ENCODE peak calls at places on chromosomes 7 and 10, in seven cellular contexts. N is prostate gland, H is mammary epithelial cell, M is iPS DF 6.9, F is uterus, Z is Peyer's patch, C is fibroblast of lung. S is an unnamed sample. For H3K27me3 and H3K4me1, the result is how much of the 10 kb centered on the place peaks cover.

GRCh38 chr7:90599892-90600555 is 3.9 kb downstream of the CDK14 start:
- DNase-seq in C (no peak), N (no peak), M (no peak), Z (no peak), F (no peak), H (no peak), S (no peak)

GRCh38 chr7:70694357-70694908 is 437.5 kb upstream of the GALNT17 start:
- DNase-seq in C (peak), M (no peak), F (no peak), Z (peak), N (peak), H (peak), S (no peak)

GRCh38 chr7:26078437-26079362 is 73.3 kb upstream of the NFE2L3 start:
- DNase-seq in C (peak), F (peak), M (no peak), N (peak), Z (peak), H (peak), S (no peak)

GRCh38 chr10:126935263-126935946 is 30.2 kb downstream of the DOCK1 start:
- DNase-seq in F (no peak), M (no peak), H (peak), Z (no peak), N (no peak), C (peak), S (no peak)

GRCh38 chr7:76333388-76334101 is 25.2 kb downstream of the YWHAG start:
- DNase-seq in N (no peak), C (no peak), H (no peak), M (no peak), Z (no peak), F (no peak), S (no peak)

GRCh38 chr10:2476236-2476814 is 591.0 kb upstream of the PFKP start:
- DNase-seq in Z (no peak), F (peak), H (no peak), M (no peak), N (no peak), C (peak), S (no peak)

GRCh38 chr7:98866341-98866740 is 3.5 kb downstream of the TMEM130 start:
- DNase-seq in H (no peak), C (no peak), M (no peak), Z (peak), N (no peak), F (no peak), S (no peak)

GRCh38 chr10:115933098-115933497 is 339.9 kb downstream of the GFRA1 start:
- DNase-seq in C (no peak), F (no peak), M (no peak), N (no peak), H (no peak), Z (no peak), S (no peak)

GRCh38 chr7:138245682-138246081 is 169.4 kb downstream of the AKR1D1 start:
- DNase-seq in F (no peak), N (no peak), H (no peak), Z (no peak), C (peak), M (no peak), S (no peak)

GRCh38 chr10:34206078-34206477 is 609.0 kb downstream of the PARD3 start:
- DNase-seq in F (no peak), M (no peak), C (no peak), N (no peak), Z (no peak), H (no peak), S (no peak)

GRCh38 chr10:7649673-7650330 is 17.0 kb downstream of the ITIH5 start:
- DNase-seq in Z (no peak), C (no peak), H (no peak), M (no peak), F (no peak), N (no peak), S (no peak)

GRCh38 chr10:116085333-116085732 is 187.7 kb downstream of the GFRA1 start:
- DNase-seq in M (no peak), F (no peak), Z (no peak), C (no peak), H (no peak), N (no peak), S (no peak)

GRCh38 chr10:124830445-124830844 is 28.8 kb downstream of the ABRAXAS2 start:
- DNase-seq in C (no peak), Z (no peak), N (no peak), F (no peak), M (no peak), H (no peak), S (no peak)

GRCh38 chr10:112471878-112472487 is 25.0 kb downstream of the VTI1A start:
- DNase-seq in N (no peak), M (no peak), C (peak), F (no peak), Z (no peak), H (peak), S (no peak)

GRCh38 chr10:30134546-30134945 is 75.2 kb upstream of the JCAD start:
- DNase-seq in H (no peak), C (no peak), Z (no peak), F (no peak), N (no peak), M (no peak), S (no peak)

GRCh38 chr7:139602143-139602722 is 78.7 kb downstream of the CLEC2L start:
- DNase-seq in H (peak), M (no peak), Z (no peak), N (no peak), F (no peak), C (peak), S (no peak)

GRCh38 chr7:109879429-109879828 is 1211.5 kb upstream of the LRRN3 start:
- DNase-seq in M (no peak), C (no peak), Z (no peak), H (no peak), F (no peak), N (no peak), S (no peak)

GRCh38 chr10:62082729-62083412 is 181.4 kb downstream of the ARID5B start:
- DNase-seq in C (peak), H (peak), F (no peak), Z (no peak), N (no peak), M (no peak), S (no peak)

GRCh38 chr10:125231116-125231812 is 70.9 kb upstream of the CTBP2 start:
- DNase-seq in Z (no peak), F (peak), M (no peak), H (peak), C (peak), N (no peak), S (peak)

GRCh38 chr7:76357379-76358052 is 1.3 kb downstream of the YWHAG start:
- DNase-seq in M (no peak), N (no peak), Z (no peak), H (no peak), F (no peak), C (no peak), S (no peak)

GRCh38 chr7:136957391-136957790 is 88.9 kb downstream of the CHRM2 start:
- DNase-seq in H (no peak), Z (no peak), M (no peak), C (peak), N (no peak), F (no peak), S (no peak)

GRCh38 chr7:74002474-74003017 is 25.4 kb upstream of the ELN start:
- DNase-seq in Z (no peak), C (peak), H (peak), N (no peak), F (peak), M (no peak), S (no peak)

GRCh38 chr7:132244917-132245480 is 331.3 kb downstream of the PLXNA4 start:
- DNase-seq in C (no peak), M (no peak), N (no peak), H (no peak), Z (no peak), F (no peak), S (no peak)

GRCh38 chr10:123043409-123043925 is 34.7 kb downstream of the ACADSB start:
- DNase-seq in N (peak), M (peak), C (peak), Z (no peak), H (peak), F (no peak), S (peak)

GRCh38 chr7:100684534-100685042 is 9.5 kb downstream of the GIGYF1 start:
- DNase-seq in H (no peak), M (no peak), C (no peak), N (no peak), F (no peak), Z (peak), S (no peak)

GRCh38 chr7:75842836-75843446 is 29.3 kb upstream of the CCL24 start:
- DNase-seq in F (no peak), C (peak), M (no peak), N (peak), Z (no peak), H (peak), S (peak)

GRCh38 chr10:109929501-109930219 is 6.3 kb upstream of the XPNPEP1 start:
- DNase-seq in F (no peak), H (no peak), M (no peak), Z (no peak), C (peak), N (no peak), S (no peak)

GRCh38 chr10:98320476-98321202 is 52.6 kb upstream of the LOXL4 start:
- DNase-seq in Z (no peak), M (no peak), F (no peak), N (no peak), C (no peak), H (no peak), S (no peak)

GRCh38 chr10:79093658-79094411 is 25.1 kb downstream of the ZMIZ1 start:
- DNase-seq in F (peak), H (no peak), M (no peak), Z (peak), N (peak), C (peak), S (no peak)

GRCh38 chr7:67825356-67825755 is 828.7 kb downstream of the TYW1 start:
- DNase-seq in Z (no peak), M (no peak), N (no peak), H (no peak), F (no peak), C (no peak), S (no peak)

GRCh38 chr10:18313626-18314025 is 173.4 kb downstream of the CACNB2 start:
- DNase-seq in F (no peak), Z (no peak), H (no peak), M (no peak), N (no peak), C (no peak), S (no peak)

GRCh38 chr10:28179490-28180099 is 123.3 kb downstream of the MPP7 start:
- DNase-seq in H (peak), F (no peak), Z (no peak), N (peak), M (peak), C (peak), S (no peak)

GRCh38 chr10:86293323-86293840 is 73.2 kb downstream of the GRID1 start:
- DNase-seq in H (no peak), F (no peak), Z (no peak), N (no peak), M (no peak), C (no peak), S (no peak)

GRCh38 chr7:69739182-69739581 is 140.9 kb downstream of the AUTS2 start:
- DNase-seq in F (no peak), N (no peak), M (no peak), H (no peak), Z (no peak), C (peak), S (peak)

GRCh38 chr7:43658718-43659548 is 70.4 kb downstream of the COA1 start:
- DNase-seq in F (no peak), M (no peak), C (peak), N (no peak), Z (no peak), H (peak), S (peak)

GRCh38 chr10:73823391-73823790 is 12.0 kb upstream of the NDST2 start:
- DNase-seq in F (no peak), N (no peak), M (no peak), H (no peak), Z (no peak), C (no peak), S (no peak)

GRCh38 chr7:28069788-28070187 is 110.8 kb downstream of the JAZF1 start:
- DNase-seq in N (no peak), F (peak), M (no peak), Z (no peak), C (peak), H (no peak), S (no peak)

GRCh38 chr7:113561446-113561845 is 357.4 kb downstream of the PPP1R3A start:
- DNase-seq in H (peak), C (peak), F (no peak), Z (no peak), M (no peak), N (no peak), S (no peak)
- H3K27ac ChIP-seq in H (no peak), C (no peak), F (no peak), Z (no peak), M (no peak), N (no peak), S (no peak)

GRCh38 chr7:155069992-155070827 is at the start of gene HTR5A:
- DNase-seq in C (peak), H (peak), M (peak), F (peak), Z (peak), N (peak), S (peak)
- H3K27me3 ChIP-seq in C (under half), H (under half), M (under half), F (under half), Z (under half), N (under half), S (under half)

DNA sequence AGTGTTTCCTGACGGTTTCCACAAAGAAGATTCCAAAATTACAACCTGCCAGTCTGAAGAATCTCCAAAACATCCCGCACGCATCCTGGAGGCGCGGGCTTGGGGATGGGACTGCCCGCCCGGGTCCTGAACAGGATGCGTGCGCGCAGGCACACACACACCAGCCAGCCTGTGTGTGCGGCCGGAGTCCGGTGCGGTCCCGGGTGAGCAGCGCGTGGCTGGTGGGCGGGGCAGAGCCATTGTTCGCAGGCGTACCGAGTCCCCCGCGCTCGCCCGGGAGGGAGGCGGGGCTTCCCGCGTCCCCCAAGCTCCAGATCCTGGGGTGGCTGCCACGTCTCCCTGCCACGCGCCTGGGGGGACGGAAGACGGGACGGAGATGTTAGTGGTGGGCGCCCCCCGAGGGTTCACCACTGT is 675 bp upstream of the SCD start:
- DNase-seq in F (peak), H (peak), C (peak), Z (peak), M (peak), N (peak), S (no peak)
- H3K4me1 ChIP-seq in F (under half), H (under half), C (under half), Z (under half), M (under half), N (under half), S (under half)

DNA sequence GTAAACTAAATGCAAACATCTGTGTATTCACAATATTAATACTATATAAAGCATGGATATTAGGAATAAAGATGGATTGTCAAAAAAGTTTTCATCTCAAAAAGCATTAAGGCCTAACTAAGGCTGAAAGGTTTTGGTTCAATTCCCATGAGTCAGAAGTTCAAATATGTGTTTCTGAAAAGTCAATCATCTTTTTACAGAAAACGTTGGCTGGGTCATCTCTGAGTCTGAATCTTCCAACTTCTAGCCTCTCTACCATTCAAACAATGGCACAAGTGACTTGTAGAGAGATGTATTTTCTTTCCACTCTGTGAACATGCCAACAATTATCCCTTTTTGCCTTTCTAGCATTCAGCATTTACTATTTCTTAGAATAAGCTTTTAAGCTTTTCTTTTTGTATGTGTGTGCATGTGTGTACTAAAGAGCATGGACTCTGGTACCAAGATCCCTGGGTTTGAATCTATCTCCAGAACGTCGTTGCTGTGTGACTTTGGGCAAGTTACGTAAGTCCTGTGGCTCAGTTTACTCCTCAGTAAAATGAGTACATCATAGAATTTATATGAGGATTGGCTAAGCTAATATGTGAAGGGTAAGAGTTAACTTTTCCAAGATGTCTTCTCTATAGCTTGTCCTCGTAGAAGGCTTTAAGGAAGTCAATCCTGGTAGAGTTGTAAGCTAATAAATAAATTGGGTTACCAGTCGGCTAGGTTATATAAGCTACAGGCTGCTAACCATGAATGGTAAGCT is 156.7 kb downstream of the CRPPA start:
- DNase-seq in Z (no peak), F (no peak), M (no peak), N (no peak), C (no peak), H (no peak), S (no peak)
- H3K27ac ChIP-seq in Z (no peak), F (no peak), M (no peak), N (no peak), C (no peak), H (no peak), S (no peak)

GRCh38 chr7:4245866-4246470 is 436.1 kb upstream of the FOXK1 start:
- DNase-seq in M (no peak), F (no peak), C (no peak), Z (no peak), N (no peak), H (peak), S (no peak)

GRCh38 chr7:4244635-4245034 is 437.5 kb upstream of the FOXK1 start:
- DNase-seq in Z (no peak), F (no peak), M (no peak), C (no peak), N (no peak), H (no peak), S (no peak)

GRCh38 chr7:4246536-4246935 is 435.6 kb upstream of the FOXK1 start:
- DNase-seq in M (no peak), N (no peak), F (no peak), C (no peak), Z (no peak), H (no peak), S (no peak)

GRCh38 chr7:4244041-4244440 is 438.1 kb upstream of the FOXK1 start:
- DNase-seq in M (no peak), Z (no peak), F (no peak), C (no peak), N (no peak), H (no peak), S (no peak)

GRCh38 chr7:4245135-4245865 is 436.8 kb upstream of the FOXK1 start:
- DNase-seq in Z (no peak), C (no peak), N (no peak), M (no peak), F (no peak), H (peak), S (no peak)
- H3K27me3 ChIP-seq in Z (under half), C (under half), N (under half), M (under half), F (under half), H (under half), S (under half)

DNA sequence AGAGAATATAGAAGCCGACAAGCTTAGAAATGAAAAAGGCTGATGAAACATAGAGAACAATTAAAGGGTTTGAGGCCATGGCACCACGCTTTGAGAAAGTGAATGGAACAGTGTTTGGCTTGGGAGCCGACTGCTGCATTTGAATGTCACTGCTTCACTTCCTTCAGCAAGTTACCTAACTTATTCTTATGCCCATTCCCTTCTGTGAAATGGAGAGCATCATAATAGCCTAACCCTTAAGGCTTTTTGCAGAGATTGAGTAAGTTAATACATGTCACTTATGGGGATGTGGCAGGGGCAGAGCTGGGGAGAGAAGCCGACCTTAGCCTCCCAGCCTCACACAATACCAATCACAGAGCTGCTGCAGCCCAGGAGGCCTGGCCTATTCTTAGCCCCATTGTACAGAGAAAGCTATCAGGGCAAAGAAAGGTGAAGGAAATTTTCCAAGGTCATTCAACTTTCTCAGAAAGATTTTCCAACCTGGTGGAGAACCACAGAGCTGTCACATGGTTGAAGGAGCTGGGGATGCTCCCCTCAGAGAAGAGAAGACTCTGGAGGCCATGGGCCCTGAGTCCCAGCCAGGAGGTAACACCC is 186.0 kb upstream of the GDF10 start:
- DNase-seq in H (no peak), N (no peak), Z (no peak), C (no peak), F (no peak), M (no peak), S (no peak)
- H3K4me1 ChIP-seq in H (under half), N (under half), Z (under half), C (under half), F (under half), M (under half), S (under half)

S was measured in keratinocyte.